ENCODE peak calls at places on chromosomes 16 and 17, in six cellular contexts. F is effector memory CD4-positive, alpha-beta T cell; V is aorta; M is heart right ventricle; O is activated CD4-positive, CD25-positive, alpha-beta regulatory T cell; Q is stomach. L is an unnamed sample.

GRCh38 chr17:70622382-70623260 is 453.3 kb downstream of the KCNJ2 start:
- DNase-seq in F (no peak), V (no peak), M (peak; percentile 37), O (no peak), Q (peak; percentile 42), L (no peak)

GRCh38 chr16:25198021-25198420 is 18.7 kb upstream of the AQP8 start:
- DNase-seq in F (no peak), V (no peak), M (no peak), O (no peak), Q (no peak), L (no peak)

GRCh38 chr16:3472878-3473595 is 22.3 kb downstream of the C16orf90 start:
- DNase-seq in F (no peak), V (no peak), M (no peak), O (no peak), Q (no peak), L (no peak)

GRCh38 chr16:10332301-10332700 is 53.6 kb upstream of the ATF7IP2 start:
- DNase-seq in F (no peak), V (no peak), M (no peak), O (no peak), Q (no peak), L (no peak)

GRCh38 chr17:5951912-5952311 is 118.3 kb upstream of the WSCD1 start:
- DNase-seq in F (no peak), V (no peak), M (no peak), O (no peak), Q (no peak), L (no peak)

GRCh38 chr16:30562021-30562420 is 3.8 kb upstream of the ZNF764 start:
- DNase-seq in F (no peak), V (no peak), M (no peak), O (no peak), Q (no peak), L (peak; percentile 79)

GRCh38 chr16:3022697-3023414 is 886 bp downstream of the HCFC1R1 start:
- DNase-seq in F (no peak), V (peak; percentile 84), M (no peak), O (no peak), Q (no peak), L (no peak)

GRCh38 chr16:4505356-4506153 is 29.4 kb downstream of the HMOX2 start:
- DNase-seq in F (peak; percentile 62), V (peak; percentile 59), M (no peak), O (peak; percentile 52), Q (peak; percentile 54), L (peak; percentile 86)

GRCh38 chr16:15533386-15533785 is 99.0 kb downstream of the BMERB1 start:
- DNase-seq in F (no peak), V (no peak), M (no peak), O (no peak), Q (no peak), L (no peak)

GRCh38 chr17:57739402-57740224 is 5.5 kb downstream of the CCDC182 start:
- DNase-seq in F (no peak), V (no peak), M (no peak), O (no peak), Q (no peak), L (no peak)

GRCh38 chr16:57555831-57556230 is 13.4 kb downstream of the ADGRG5 start:
- DNase-seq in F (no peak), V (no peak), M (no peak), O (no peak), Q (no peak), L (no peak)

GRCh38 chr17:79558573-79558900 is 52.3 kb downstream of the RBFOX3 start:
- DNase-seq in F (no peak), V (no peak), M (no peak), O (no peak), Q (no peak), L (no peak)

GRCh38 chr17:58329035-58329807 is 626 bp upstream of the TSPOAP1 start:
- DNase-seq in F (peak; percentile 39), V (peak; percentile 78), M (no peak), O (peak; percentile 35), Q (peak; percentile 37), L (peak; percentile 78)

GRCh38 chr16:23694707-23695373 is 16.2 kb downstream of the PLK1 start:
- DNase-seq in F (no peak), V (no peak), M (no peak), O (no peak), Q (no peak), L (no peak)

GRCh38 chr17:74678541-74678940 is 34.2 kb downstream of the CD300LF start:
- DNase-seq in F (no peak), V (no peak), M (no peak), O (no peak), Q (no peak), L (no peak)

GRCh38 chr17:57084361-57084801 is 665 bp upstream of the AKAP1 start:
- DNase-seq in F (no peak), V (no peak), M (no peak), O (no peak), Q (no peak), L (no peak)

GRCh38 chr16:3662601-3663000 is 8.1 kb downstream of the DNASE1 start:
- DNase-seq in F (no peak), V (peak; percentile 32), M (no peak), O (no peak), Q (no peak), L (no peak)

GRCh38 chr17:68953340-68953997 is 1.7 kb downstream of the ABCA8 start:
- DNase-seq in F (no peak), V (no peak), M (no peak), O (no peak), Q (no peak), L (no peak)

GRCh38 chr17:50892101-50892776 is 26.1 kb upstream of the TOB1 start:
- DNase-seq in F (no peak), V (no peak), M (no peak), O (no peak), Q (peak; percentile 2), L (no peak)

GRCh38 chr17:66506641-66507040 is 204.2 kb downstream of the PRKCA start:
- DNase-seq in F (no peak), V (no peak), M (no peak), O (no peak), Q (no peak), L (no peak)

GRCh38 chr17:55577011-55577586 is 65.8 kb upstream of the SMIM36 start:
- DNase-seq in F (no peak), V (peak; percentile 83), M (peak; percentile 33), O (no peak), Q (no peak), L (peak; percentile 60)

GRCh38 chr17:81934850-81935708 is 2.0 kb downstream of the PYCR1 start:
- DNase-seq in F (no peak), V (peak; percentile 46), M (no peak), O (no peak), Q (no peak), L (peak; percentile 56)